ENCODE peak calls at places on chromosomes 6 and 20, in eight cellular contexts. One of them, this sample, is unnamed.

GRCh38 chr20:33781133-33781532 is 30.0 kb upstream of the CHMP4B start:
- DNase-seq in cardiac fibroblast: no peak
- DNase-seq in GM12864: no peak
- DNase-seq in cardiac muscle cell: no peak
- DNase-seq in WTC11: no peak
- DNase-seq in stomach: no peak
- DNase-seq in OCI-LY7: peak
- DNase-seq in tibial artery: no peak
- DNase-seq in this sample: no peak

GRCh38 chr20:45353746-45354145 is 5.5 kb upstream of the SDC4 start:
- DNase-seq in stomach: no peak
- DNase-seq in OCI-LY7: no peak
- DNase-seq in GM12864: no peak
- DNase-seq in cardiac fibroblast: no peak
- DNase-seq in cardiac muscle cell: no peak
- DNase-seq in WTC11: no peak
- DNase-seq in tibial artery: no peak
- DNase-seq in this sample: no peak

GRCh38 chr6:92806254-92806653 is 613.1 kb downstream of the EPHA7 start:
- DNase-seq in stomach: no peak
- DNase-seq in tibial artery: no peak
- DNase-seq in OCI-LY7: no peak
- DNase-seq in GM12864: no peak
- DNase-seq in cardiac muscle cell: no peak
- DNase-seq in WTC11: no peak
- DNase-seq in cardiac fibroblast: no peak
- DNase-seq in this sample: no peak

GRCh38 chr6:109478848-109479624 is 4.0 kb downstream of the ZBTB24 start:
- DNase-seq in WTC11: no peak
- DNase-seq in tibial artery: no peak
- DNase-seq in cardiac fibroblast: no peak
- DNase-seq in GM12864: no peak
- DNase-seq in stomach: no peak
- DNase-seq in cardiac muscle cell: no peak
- DNase-seq in OCI-LY7: no peak
- DNase-seq in this sample: no peak

GRCh38 chr6:128478230-128479047 is 42.0 kb downstream of the PTPRK start:
- DNase-seq in tibial artery: no peak
- DNase-seq in stomach: no peak
- DNase-seq in GM12864: no peak
- DNase-seq in OCI-LY7: no peak
- DNase-seq in cardiac fibroblast: no peak
- DNase-seq in WTC11: no peak
- DNase-seq in cardiac muscle cell: no peak
- DNase-seq in this sample: no peak

GRCh38 chr6:78487401-78487800 is 379.9 kb upstream of the IRAK1BP1 start:
- DNase-seq in OCI-LY7: no peak
- DNase-seq in WTC11: no peak
- DNase-seq in stomach: no peak
- DNase-seq in cardiac muscle cell: no peak
- DNase-seq in tibial artery: no peak
- DNase-seq in GM12864: no peak
- DNase-seq in cardiac fibroblast: no peak
- DNase-seq in this sample: no peak

GRCh38 chr20:10430000-10430466 is 4.0 kb downstream of the MKKS start:
- DNase-seq in tibial artery: no peak
- DNase-seq in GM12864: no peak
- DNase-seq in WTC11: no peak
- DNase-seq in cardiac muscle cell: no peak
- DNase-seq in OCI-LY7: no peak
- DNase-seq in stomach: no peak
- DNase-seq in cardiac fibroblast: no peak
- DNase-seq in this sample: no peak

GRCh38 chr6:33414592-33415271 is 3.2 kb downstream of the CUTA start:
- DNase-seq in cardiac muscle cell: no peak
- DNase-seq in OCI-LY7: peak
- DNase-seq in WTC11: no peak
- DNase-seq in tibial artery: no peak
- DNase-seq in GM12864: no peak
- DNase-seq in stomach: no peak
- DNase-seq in cardiac fibroblast: peak
- DNase-seq in this sample: no peak

GRCh38 chr20:16279320-16279719 is 293.9 kb downstream of the KIF16B start:
- DNase-seq in tibial artery: no peak
- DNase-seq in cardiac fibroblast: no peak
- DNase-seq in cardiac muscle cell: no peak
- DNase-seq in GM12864: no peak
- DNase-seq in OCI-LY7: no peak
- DNase-seq in WTC11: peak
- DNase-seq in stomach: no peak
- DNase-seq in this sample: no peak

DNA sequence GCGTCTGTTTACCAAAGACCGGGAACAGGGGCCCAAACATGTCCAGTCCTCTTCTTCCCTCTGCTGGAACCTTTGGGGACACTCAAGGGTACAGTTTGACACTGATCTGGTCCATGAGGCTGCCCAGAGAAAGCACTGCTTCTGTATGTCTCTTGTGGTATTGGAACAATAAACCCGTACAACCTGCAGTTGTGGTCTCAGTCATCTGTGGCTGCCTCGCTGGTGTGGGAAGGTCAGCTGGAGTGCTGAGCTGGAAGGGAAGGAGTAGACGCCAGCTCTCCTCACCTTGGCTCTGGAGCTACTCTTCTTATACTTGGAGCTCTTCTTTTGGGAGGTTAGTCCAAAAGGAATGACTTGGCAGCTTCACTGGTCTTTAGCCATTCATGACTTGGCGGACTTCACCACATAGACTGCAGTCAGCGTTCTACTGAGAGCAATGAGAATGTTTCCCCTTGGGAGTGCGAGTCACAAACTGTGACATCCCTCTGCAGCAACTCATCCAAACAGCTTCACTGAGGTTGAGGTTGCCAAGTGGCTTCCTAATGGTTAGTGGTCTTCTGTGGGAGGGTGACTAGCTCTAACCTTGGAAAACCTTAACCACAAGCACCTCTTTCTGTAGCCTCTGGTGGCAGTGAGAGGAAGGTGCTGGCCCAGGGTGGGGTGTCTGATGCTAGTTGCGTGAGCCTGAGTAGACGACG is 81.2 kb downstream of the ASXL1 start:
- DNase-seq in OCI-LY7: no peak
- DNase-seq in stomach: no peak
- DNase-seq in GM12864: no peak
- DNase-seq in cardiac muscle cell: no peak
- DNase-seq in tibial artery: no peak
- DNase-seq in WTC11: no peak
- DNase-seq in cardiac fibroblast: peak
- DNase-seq in this sample: no peak
- TF ChIP-seq CTCF in OCI-LY7: no peak
- TF ChIP-seq CTCF in stomach: no peak
- TF ChIP-seq CTCF in GM12864: no peak
- TF ChIP-seq CTCF in cardiac muscle cell: no peak
- TF ChIP-seq CTCF in tibial artery: no peak
- TF ChIP-seq CTCF in WTC11: no peak
- TF ChIP-seq CTCF in cardiac fibroblast: peak
- TF ChIP-seq CTCF in this sample: no peak

GRCh38 chr20:49936153-49937022 is at the start of gene RNF114:
- DNase-seq in WTC11: peak
- DNase-seq in cardiac fibroblast: peak
- DNase-seq in stomach: peak
- DNase-seq in cardiac muscle cell: peak
- DNase-seq in GM12864: peak
- DNase-seq in tibial artery: peak
- DNase-seq in OCI-LY7: peak
- DNase-seq in this sample: peak
- TF ChIP-seq CTCF in WTC11: no peak
- TF ChIP-seq CTCF in cardiac fibroblast: no peak
- TF ChIP-seq CTCF in stomach: no peak
- TF ChIP-seq CTCF in cardiac muscle cell: no peak
- TF ChIP-seq CTCF in GM12864: no peak
- TF ChIP-seq CTCF in tibial artery: no peak
- TF ChIP-seq CTCF in OCI-LY7: no peak
- TF ChIP-seq CTCF in this sample: no peak

GRCh38 chr6:155327326-155328073 is 13.2 kb upstream of the TFB1M start:
- DNase-seq in tibial artery: peak
- DNase-seq in GM12864: no peak
- DNase-seq in cardiac muscle cell: peak
- DNase-seq in cardiac fibroblast: peak
- DNase-seq in stomach: peak
- DNase-seq in OCI-LY7: peak
- DNase-seq in WTC11: peak
- DNase-seq in this sample: peak
- TF ChIP-seq CTCF in tibial artery: peak
- TF ChIP-seq CTCF in GM12864: peak
- TF ChIP-seq CTCF in cardiac muscle cell: peak
- TF ChIP-seq CTCF in cardiac fibroblast: peak
- TF ChIP-seq CTCF in stomach: peak
- TF ChIP-seq CTCF in OCI-LY7: peak
- TF ChIP-seq CTCF in WTC11: peak
- TF ChIP-seq CTCF in this sample: peak

DNA sequence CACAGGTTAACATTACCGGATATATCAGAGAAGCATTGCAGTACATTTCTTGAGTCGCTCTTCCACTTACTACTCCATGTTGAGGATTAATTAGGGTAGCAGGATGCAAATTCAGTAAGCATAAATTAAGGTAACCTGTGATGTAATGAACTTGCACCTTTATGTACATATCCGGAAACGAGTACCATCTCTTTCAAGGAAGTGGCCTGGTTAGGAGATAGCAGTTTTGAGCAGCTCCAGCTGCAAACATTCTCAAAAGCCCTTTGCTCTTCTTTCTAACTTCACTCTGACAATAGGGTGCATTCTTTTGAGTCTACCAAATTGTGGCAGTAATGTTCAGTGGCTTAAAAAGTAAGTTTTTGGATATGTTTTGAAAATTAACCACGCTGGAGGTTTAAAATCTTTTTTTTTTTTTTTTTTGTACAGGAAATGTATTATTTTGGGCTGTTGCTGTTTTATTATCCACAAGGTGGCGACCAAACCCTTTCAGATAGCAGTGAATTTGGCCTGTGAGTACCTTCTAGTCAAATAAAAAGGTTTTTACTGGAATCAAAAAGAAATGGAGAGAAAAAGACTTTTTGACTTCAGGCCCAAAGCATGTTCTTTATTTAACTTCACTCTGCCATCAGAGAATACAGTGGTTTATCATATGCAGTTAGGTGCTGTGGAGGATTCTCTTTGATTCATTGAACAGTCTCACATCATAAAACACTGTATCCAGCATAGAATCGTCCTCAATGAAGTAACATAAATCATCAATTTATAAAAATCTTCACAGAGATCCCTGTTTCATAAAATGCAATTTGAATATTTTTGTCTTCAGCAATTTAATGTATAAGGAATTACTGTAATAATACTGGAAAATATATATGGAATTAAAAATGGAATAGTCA is 8.9 kb downstream of the FAM217B start:
- DNase-seq in GM12864: no peak
- DNase-seq in cardiac fibroblast: peak
- DNase-seq in tibial artery: no peak
- DNase-seq in WTC11: no peak
- DNase-seq in OCI-LY7: peak
- DNase-seq in stomach: no peak
- DNase-seq in cardiac muscle cell: peak
- DNase-seq in this sample: no peak
- TF ChIP-seq CTCF in GM12864: peak
- TF ChIP-seq CTCF in cardiac fibroblast: peak
- TF ChIP-seq CTCF in tibial artery: peak
- TF ChIP-seq CTCF in WTC11: peak
- TF ChIP-seq CTCF in OCI-LY7: peak
- TF ChIP-seq CTCF in stomach: peak
- TF ChIP-seq CTCF in cardiac muscle cell: peak
- TF ChIP-seq CTCF in this sample: peak

GRCh38 chr6:17829905-17830304 is 123.2 kb upstream of the NUP153 start:
- DNase-seq in cardiac fibroblast: no peak
- DNase-seq in OCI-LY7: no peak
- DNase-seq in WTC11: no peak
- DNase-seq in stomach: no peak
- DNase-seq in tibial artery: no peak
- DNase-seq in GM12864: no peak
- DNase-seq in cardiac muscle cell: no peak
- DNase-seq in this sample: no peak
- TF ChIP-seq CTCF in cardiac fibroblast: no peak
- TF ChIP-seq CTCF in OCI-LY7: no peak
- TF ChIP-seq CTCF in WTC11: no peak
- TF ChIP-seq CTCF in stomach: no peak
- TF ChIP-seq CTCF in tibial artery: no peak
- TF ChIP-seq CTCF in GM12864: no peak
- TF ChIP-seq CTCF in cardiac muscle cell: no peak
- TF ChIP-seq CTCF in this sample: no peak

This sample was measured in GM13977.